ENCODE peak calls at places on chromosomes 12 and 14, in ten cellular contexts. S is keratinocyte; Q is CD4-positive, CD25-positive, alpha-beta regulatory T cell; X is lower lobe of right lung; H is CD8-positive, alpha-beta memory T cell; N is fibroblast of the aortic adventitia; Z is lung; L is right cardiac atrium; D is SK-N-SH; K is fibroblast of lung. U is an unnamed sample.

GRCh38 chr12:121285856-121286255 is 10.7 kb downstream of the CAMKK2 start:
- DNase-seq in N (no peak), Q (no peak), D (no peak), Z (no peak), X (no peak), K (no peak), L (no peak), S (no peak), H (no peak), U (no peak)

GRCh38 chr12:80472241-80472640 is 28.2 kb downstream of the PTPRQ start:
- DNase-seq in K (peak; percentile 9), H (no peak), N (no peak), Z (no peak), X (no peak), S (no peak), Q (no peak), L (no peak), D (no peak), U (no peak)

GRCh38 chr12:2291182-2291832 is 238.5 kb downstream of the CACNA1C start:
- DNase-seq in Q (no peak), Z (no peak), X (no peak), K (peak; percentile 41), S (no peak), L (no peak), N (no peak), D (peak; percentile 56), H (peak; percentile 13), U (peak; percentile 55)

GRCh38 chr12:6461401-6462233 is 8.9 kb downstream of the VAMP1 start:
- DNase-seq in X (peak; percentile 85), H (peak; percentile 87), N (no peak), Z (peak; percentile 54), K (no peak), D (no peak), Q (peak; percentile 77), L (peak; percentile 69), S (no peak), U (peak; percentile 98)

GRCh38 chr14:57845802-57846531 is 19.9 kb downstream of the SLC35F4 start:
- DNase-seq in H (no peak), D (no peak), Q (no peak), S (no peak), N (peak; percentile 85), Z (no peak), K (no peak), X (no peak), L (no peak), U (no peak)

GRCh38 chr12:124359671-124360581 is 65.0 kb downstream of the RFLNA start:
- DNase-seq in Q (no peak), D (peak; percentile 77), Z (peak; percentile 73), L (peak; percentile 98), N (peak; percentile 57), H (no peak), S (no peak), X (peak; percentile 83), K (no peak), U (no peak)

GRCh38 chr12:68250454-68250853 is 3.0 kb downstream of the IL22 start:
- DNase-seq in S (no peak), Q (no peak), K (no peak), L (no peak), N (no peak), H (no peak), D (no peak), X (no peak), Z (no peak), U (no peak)

GRCh38 chr14:21070083-21070609 is at the start of gene ARHGEF40:
- DNase-seq in K (peak; percentile 41), H (no peak), Z (no peak), X (peak; percentile 75), D (peak; percentile 87), Q (no peak), L (peak; percentile 92), N (peak; percentile 40), S (no peak), U (no peak)

DNA sequence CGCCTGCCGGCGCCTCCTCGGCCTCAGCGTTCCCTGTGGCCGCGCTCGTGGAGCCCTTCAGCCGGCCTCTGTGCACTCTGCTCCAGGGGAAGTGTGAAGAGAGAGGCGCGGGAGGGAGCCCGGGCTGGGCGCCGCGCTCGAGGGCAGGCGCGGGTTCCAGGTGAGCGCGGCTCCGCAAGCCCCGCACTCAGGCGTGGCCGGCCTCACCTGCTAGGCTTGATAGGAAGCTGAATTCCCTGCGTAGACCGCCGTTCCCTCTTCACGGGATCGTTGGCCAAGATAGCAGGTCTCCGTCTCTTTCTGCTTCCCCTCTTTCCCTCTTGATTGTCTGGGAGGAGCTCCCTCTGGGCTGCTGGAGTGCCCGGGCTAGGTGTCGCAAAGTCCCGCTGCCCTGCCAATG is 89.7 kb downstream of the ASCL4 start:
- DNase-seq in L (peak; percentile 63), K (no peak), H (no peak), Q (no peak), D (peak; percentile 68), N (no peak), Z (no peak), X (no peak), S (no peak), U (no peak)
- H3K4me3 ChIP-seq in L (no peak overlapping the region), K (no peak overlapping the region), H (no peak overlapping the region), Q (no peak overlapping the region), D (no peak overlapping the region), N (no peak overlapping the region), Z (no peak overlapping the region), X (peak overlapping the region; percentile 21), S (no peak overlapping the region), U (no peak overlapping the region)

GRCh38 chr12:78863482-78864427 is 819 bp upstream of the SYT1 start:
- DNase-seq in N (peak; percentile 72), H (no peak), Q (no peak), S (no peak), L (peak; percentile 60), K (peak; percentile 62), D (peak; percentile 75), Z (peak; percentile 33), X (peak; percentile 44), U (no peak)
- H3K4me3 ChIP-seq in N (peak overlapping the region; percentile 86), H (no peak overlapping the region), Q (no peak overlapping the region), S (peak overlapping the region; percentile 76), L (peak overlapping the region; percentile 72), K (peak overlapping the region; percentile 72), D (peak overlapping the region; percentile 90), Z (peak overlapping the region; percentile 32), X (peak overlapping the region; percentile 54), U (peak overlapping the region; percentile 37)

GRCh38 chr12:24903305-24904088 is 45.4 kb downstream of the BCAT1 start:
- DNase-seq in K (peak; percentile 59), H (no peak), L (no peak), S (no peak), X (no peak), Q (no peak), D (no peak), Z (no peak), N (peak; percentile 46), U (no peak)

GRCh38 chr12:24902521-24903304 is 46.2 kb downstream of the BCAT1 start:
- DNase-seq in Q (no peak), K (peak; percentile 46), Z (no peak), L (peak; percentile 60), D (no peak), N (no peak), S (no peak), X (peak; percentile 63), H (peak; percentile 6), U (no peak)

GRCh38 chr12:24899503-24900098 is 49.3 kb downstream of the BCAT1 start:
- DNase-seq in X (no peak), Q (no peak), H (no peak), K (no peak), S (no peak), Z (no peak), L (no peak), N (no peak), D (no peak), U (no peak)

GRCh38 chr12:24904871-24905270 is 44.0 kb downstream of the BCAT1 start:
- DNase-seq in N (no peak), S (no peak), Q (no peak), L (no peak), H (no peak), K (no peak), D (no peak), X (no peak), Z (no peak), U (no peak)

GRCh38 chr12:24901975-24902461 is 46.9 kb downstream of the BCAT1 start:
- DNase-seq in S (no peak), Q (no peak), K (no peak), L (no peak), X (peak; percentile 54), H (no peak), Z (no peak), D (no peak), N (no peak), U (no peak)
- H3K4me3 ChIP-seq in S (peak overlapping the region; percentile 52), Q (peak overlapping the region; percentile 24), K (peak overlapping the region; percentile 72), L (peak overlapping the region; percentile 61), X (peak overlapping the region; percentile 72), H (no peak overlapping the region), Z (no peak overlapping the region), D (no peak overlapping the region), N (peak overlapping the region; percentile 62), U (no peak overlapping the region)

DNA sequence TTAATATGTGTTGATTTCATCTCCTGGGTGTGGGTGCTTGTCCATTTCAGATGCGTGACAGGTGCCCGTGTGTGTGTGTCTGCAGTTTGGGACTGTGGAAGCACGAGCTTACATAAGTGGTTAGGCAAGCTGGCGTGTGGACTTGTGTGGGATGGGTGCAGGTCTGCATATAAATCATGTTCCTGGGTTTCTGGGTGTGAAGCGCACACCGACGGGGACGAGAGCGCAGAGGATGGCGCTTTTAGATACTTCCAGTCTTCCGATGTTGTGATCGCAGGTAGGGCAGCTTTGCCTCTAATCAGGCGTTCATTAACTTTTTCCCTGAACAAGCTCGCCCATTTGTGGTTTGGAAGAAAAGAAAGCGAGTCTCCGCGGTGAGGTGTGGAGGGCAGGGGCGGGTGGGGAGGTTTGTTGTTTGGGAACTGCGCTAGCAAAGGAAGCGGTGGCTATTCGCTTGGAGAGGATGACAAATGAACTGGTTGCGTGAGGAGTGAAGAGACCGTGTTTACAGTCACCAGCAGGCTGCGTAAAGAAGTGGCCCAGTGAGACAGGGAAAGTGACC is 878 bp downstream of the RGS6 start:
- DNase-seq in N (no peak), H (no peak), D (no peak), X (no peak), Z (no peak), K (no peak), Q (no peak), S (no peak), L (no peak), U (no peak)
- H3K4me3 ChIP-seq in N (no peak overlapping the region), H (no peak overlapping the region), D (no peak overlapping the region), X (peak overlapping the region; percentile 49), Z (peak overlapping the region; percentile 18), K (no peak overlapping the region), Q (no peak overlapping the region), S (no peak overlapping the region), L (peak overlapping the region; percentile 45), U (no peak overlapping the region)

U was measured in Jurkat, Clone E6-1.